ENCODE peak calls at places on chromosomes 1 and 21, in six cellular contexts. X is HFFc6, P is A549, U is heart right ventricle, S is tibial artery, V is transverse colon. J is an unnamed sample.

GRCh38 chr1:220144051-220144450 is 50.1 kb downstream of the IARS2 start:
- DNase-seq in X (no peak), P (no peak), U (no peak), S (no peak), V (no peak), J (no peak)

GRCh38 chr1:212688338-212689047 is 11.1 kb downstream of the BATF3 start:
- DNase-seq in X (no peak), P (no peak), U (no peak), S (no peak), V (no peak), J (no peak)

GRCh38 chr21:42468511-42469131 is 27.4 kb downstream of the RSPH1 start:
- DNase-seq in X (no peak), P (no peak), U (no peak), S (no peak), V (peak), J (no peak)

GRCh38 chr1:178818416-178818815 is 52.5 kb downstream of the ANGPTL1 start:
- DNase-seq in X (peak), P (no peak), U (no peak), S (no peak), V (no peak), J (no peak)

GRCh38 chr21:36027352-36027751 is 33.0 kb downstream of the SETD4 start:
- DNase-seq in X (no peak), P (no peak), U (no peak), S (no peak), V (no peak), J (no peak)

GRCh38 chr1:219582310-219582709 is 30.6 kb downstream of the ZC3H11B start:
- DNase-seq in X (no peak), P (no peak), U (no peak), S (no peak), V (no peak), J (no peak)

GRCh38 chr1:17539526-17540254 is at the start of gene ARHGEF10L:
- DNase-seq in X (no peak), P (no peak), U (peak), S (no peak), V (no peak), J (no peak)

GRCh38 chr1:116910379-116911165 is 856 bp downstream of the PTGFRN start:
- DNase-seq in X (no peak), P (no peak), U (peak), S (peak), V (peak), J (no peak)

GRCh38 chr1:25469177-25469576 is 38.5 kb downstream of the MACO1 start:
- DNase-seq in X (peak), P (no peak), U (no peak), S (no peak), V (no peak), J (no peak)

GRCh38 chr1:78440381-78440793 is 50.4 kb upstream of the PTGFR start:
- DNase-seq in X (peak), P (no peak), U (no peak), S (no peak), V (no peak), J (no peak)

GRCh38 chr1:40232444-40232843 is 15.3 kb upstream of the TMCO2 start:
- DNase-seq in X (no peak), P (no peak), U (no peak), S (no peak), V (peak), J (no peak)

GRCh38 chr1:212950243-212951057 is at the start of gene VASH2:
- DNase-seq in X (peak), P (peak), U (peak), S (peak), V (peak), J (peak)

GRCh38 chr1:244791061-244791460 is 44.4 kb upstream of the COX20 start:
- DNase-seq in X (no peak), P (no peak), U (no peak), S (no peak), V (no peak), J (no peak)

GRCh38 chr1:161069201-161069685 is 448 bp downstream of the ARHGAP30 start:
- DNase-seq in X (no peak), P (no peak), U (no peak), S (no peak), V (no peak), J (no peak)

GRCh38 chr1:34688358-34688757 is 66.5 kb upstream of the GJB5 start:
- DNase-seq in X (no peak), P (no peak), U (no peak), S (no peak), V (peak), J (no peak)

GRCh38 chr1:24540051-24540905 is 15.6 kb upstream of the NCMAP start:
- DNase-seq in X (no peak), P (no peak), U (no peak), S (no peak), V (no peak), J (no peak)

GRCh38 chr1:2554621-2555387 is 1.4 kb upstream of the TNFRSF14 start:
- DNase-seq in X (no peak), P (no peak), U (peak), S (no peak), V (peak), J (no peak)

GRCh38 chr1:203381151-203381751 is 30.3 kb upstream of the FMOD start:
- DNase-seq in X (no peak), P (no peak), U (no peak), S (no peak), V (no peak), J (no peak)

GRCh38 chr21:45074818-45075605 is 632 bp downstream of the ADARB1 start:
- DNase-seq in X (no peak), P (peak), U (no peak), S (no peak), V (no peak), J (no peak)

GRCh38 chr21:46161800-46162592 is 6.6 kb upstream of the FTCD start:
- DNase-seq in X (no peak), P (no peak), U (no peak), S (peak), V (no peak), J (no peak)

GRCh38 chr1:185077374-185077773 is 32.0 kb downstream of the RNF2 start:
- DNase-seq in X (no peak), P (no peak), U (no peak), S (no peak), V (no peak), J (no peak)

GRCh38 chr1:25033828-25034451 is 103.9 kb upstream of the RUNX3 start:
- DNase-seq in X (no peak), P (no peak), U (peak), S (peak), V (peak), J (peak)

GRCh38 chr1:208564466-208564865 is 320.3 kb upstream of the PLXNA2 start:
- DNase-seq in X (no peak), P (no peak), U (no peak), S (no peak), V (no peak), J (no peak)

GRCh38 chr1:116370186-116370585 is 2.9 kb upstream of the ATP1A1 start:
- DNase-seq in X (no peak), P (no peak), U (no peak), S (no peak), V (no peak), J (no peak)

GRCh38 chr1:119713538-119714456 is 2.1 kb downstream of the PHGDH start:
- DNase-seq in X (no peak), P (no peak), U (no peak), S (peak), V (no peak), J (no peak)

GRCh38 chr1:52554267-52554640 is 1.4 kb upstream of the TUT4 start:
- DNase-seq in X (no peak), P (no peak), U (no peak), S (no peak), V (no peak), J (no peak)

GRCh38 chr21:41460578-41461527 is 34.8 kb downstream of the MX1 start:
- DNase-seq in X (peak), P (peak), U (peak), S (peak), V (peak), J (peak)

GRCh38 chr1:206461602-206462455 is 8.4 kb upstream of the IKBKE start:
- DNase-seq in X (peak), P (peak), U (peak), S (peak), V (peak), J (no peak)

GRCh38 chr1:107262472-107263286 is 121.8 kb downstream of the NTNG1 start:
- DNase-seq in X (no peak), P (no peak), U (no peak), S (no peak), V (no peak), J (no peak)

GRCh38 chr1:159008744-159009188 is 941 bp upstream of the IFI16 start:
- DNase-seq in X (no peak), P (no peak), U (no peak), S (no peak), V (peak), J (no peak)

GRCh38 chr1:107669996-107670395 is 295.0 kb downstream of the VAV3 start:
- DNase-seq in X (no peak), P (peak), U (peak), S (peak), V (peak), J (no peak)

GRCh38 chr21:36589352-36589971 is 109.5 kb upstream of the SIM2 start:
- DNase-seq in X (peak), P (peak), U (peak), S (no peak), V (peak), J (no peak)

GRCh38 chr1:203072911-203073310 is 12.9 kb downstream of the MYOG start:
- DNase-seq in X (peak), P (no peak), U (no peak), S (no peak), V (no peak), J (no peak)

GRCh38 chr1:243708210-243708609 is 141.8 kb downstream of the AKT3 start:
- DNase-seq in X (no peak), P (no peak), U (no peak), S (no peak), V (no peak), J (no peak)
- TF ChIP-seq CTCF in X (peak), P (peak), U (no peak), S (peak), V (no peak), J (peak)

GRCh38 chr1:237851209-237851845 is 39.4 kb downstream of the ZP4 start:
- DNase-seq in X (peak), P (peak), U (no peak), S (no peak), V (peak), J (no peak)
- TF ChIP-seq CTCF in X (peak), P (peak), U (peak), S (peak), V (peak), J (peak)

DNA sequence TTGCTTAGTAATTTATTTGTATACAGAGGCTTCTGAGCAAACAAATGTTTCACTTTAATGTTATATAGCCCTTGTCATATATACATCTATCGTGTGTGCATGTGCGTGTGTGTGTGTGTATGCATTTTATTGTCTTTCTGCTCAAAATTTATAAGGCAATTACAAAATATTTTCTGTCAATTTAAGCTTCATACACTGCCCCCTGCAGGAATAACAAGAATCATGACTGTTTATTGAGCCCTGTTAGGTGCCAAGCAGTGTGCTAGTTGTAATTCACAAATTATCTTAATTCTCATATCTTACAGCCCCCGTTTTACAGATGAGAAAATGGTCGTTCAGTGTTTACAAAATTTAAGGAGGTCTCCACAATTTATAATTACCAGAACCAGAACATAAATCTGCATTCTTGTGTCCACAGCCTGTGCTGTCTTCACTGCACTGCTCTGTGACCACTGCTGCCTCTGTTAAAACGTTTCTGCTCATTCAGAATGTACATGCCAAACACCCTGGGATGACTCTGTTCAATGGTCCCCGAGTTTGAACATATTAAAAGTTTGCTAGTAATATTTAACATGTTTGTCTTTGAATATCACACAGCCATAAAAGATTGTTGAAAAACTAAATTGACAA is 181.3 kb downstream of the ATP6V1G3 start:
- DNase-seq in X (no peak), P (peak), U (no peak), S (no peak), V (no peak), J (no peak)
- TF ChIP-seq CTCF in X (peak), P (peak), U (peak), S (peak), V (peak), J (peak)

GRCh38 chr1:44168520-44169098 is 27.2 kb upstream of the KLF18 start:
- DNase-seq in X (no peak), P (peak), U (no peak), S (no peak), V (no peak), J (no peak)

GRCh38 chr1:44174630-44175029 is 33.2 kb upstream of the KLF18 start:
- DNase-seq in X (no peak), P (no peak), U (no peak), S (no peak), V (no peak), J (no peak)

GRCh38 chr1:44170281-44170823 is 28.9 kb upstream of the KLF18 start:
- DNase-seq in X (peak), P (no peak), U (no peak), S (no peak), V (no peak), J (no peak)
- TF ChIP-seq CTCF in X (peak), P (no peak), U (no peak), S (no peak), V (no peak), J (no peak)

GRCh38 chr1:180623579-180624347 is 8.1 kb upstream of the XPR1 start:
- DNase-seq in X (peak), P (peak), U (no peak), S (no peak), V (no peak), J (no peak)
- TF ChIP-seq CTCF in X (peak), P (peak), U (peak), S (peak), V (no peak), J (no peak)

DNA sequence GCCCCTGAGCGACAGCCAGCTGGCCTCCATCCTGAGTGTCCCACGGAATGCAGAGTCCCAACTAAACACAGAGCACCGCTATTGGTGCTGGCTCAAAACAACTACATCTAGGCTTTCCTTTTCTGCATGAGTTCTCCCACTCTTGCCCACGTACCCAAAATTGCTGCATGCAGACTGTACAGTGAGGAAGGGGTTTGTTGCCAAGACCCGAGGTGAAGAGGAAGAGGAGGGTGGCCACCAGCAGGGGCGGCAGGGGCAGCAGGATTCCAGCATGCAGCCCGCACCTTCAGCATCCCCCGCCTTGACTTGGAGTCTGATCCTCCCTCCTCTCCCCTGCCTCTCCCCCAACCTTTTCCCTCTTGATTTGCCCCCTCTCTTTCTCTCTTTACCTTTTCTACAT is 8.0 kb downstream of the S100A9 start:
- DNase-seq in X (no peak), P (no peak), U (no peak), S (no peak), V (no peak), J (no peak)
- TF ChIP-seq CTCF in X (no peak), P (no peak), U (no peak), S (no peak), V (no peak), J (no peak)